ENCODE peak calls at places on chromosomes 16 and 17, in nine cellular contexts. J is HCEC 1CT; N is NCI-H2171 treated with DMSO at 0.1 percent for 48 hours; S is substantia nigra; R is stimulated activated CD8-positive, alpha-beta memory T cell treated with anti-CD3 and anti-CD28 coated beads, Interleukin-4, amount 100 ng/mL, for 1 hour; T is EL; M is cardiac fibroblast; A is germinal center; U is Kasumi-1. Q is an unnamed sample.

GRCh38 chr16:17831330-17831729 is 360.6 kb upstream of the XYLT1 start:
- DNase-seq in S (no peak), U (no peak), A (no peak), N (no peak), T (no peak), J (no peak), M (no peak), R (no peak), Q (no peak)

GRCh38 chr16:83520596-83520995 is 287.2 kb upstream of the HSBP1 start:
- DNase-seq in U (no peak), A (no peak), S (no peak), M (no peak), T (no peak), R (no peak), N (no peak), J (no peak), Q (no peak)

GRCh38 chr16:79328327-79329162 is 272.0 kb downstream of the MAF start:
- DNase-seq in A (no peak), M (no peak), T (no peak), S (no peak), R (no peak), U (no peak), N (peak), J (no peak), Q (peak)

GRCh38 chr17:61251939-61252865 is 147.4 kb upstream of the TBX2 start:
- DNase-seq in R (peak), T (peak), S (peak), N (no peak), M (peak), A (no peak), U (peak), J (peak), Q (peak)

GRCh38 chr16:24253192-24253591 is 2.9 kb upstream of the CACNG3 start:
- DNase-seq in N (peak), U (peak), S (no peak), M (peak), T (peak), J (peak), A (peak), R (no peak), Q (no peak)

GRCh38 chr16:48609453-48610023 is 442 bp downstream of the N4BP1 start:
- DNase-seq in J (peak), A (no peak), N (peak), U (peak), R (no peak), M (peak), T (peak), S (no peak), Q (no peak)

GRCh38 chr17:14699569-14700190 is 398.8 kb downstream of the HS3ST3B1 start:
- DNase-seq in R (no peak), M (no peak), A (no peak), T (no peak), U (no peak), N (no peak), S (no peak), J (no peak), Q (no peak)

GRCh38 chr16:1964046-1964505 is 550 bp downstream of the RPS2 start:
- DNase-seq in U (no peak), J (no peak), R (peak), S (no peak), A (no peak), M (no peak), T (no peak), N (peak), Q (no peak)

GRCh38 chr16:47060596-47060995 is 83.1 kb downstream of the NETO2 start:
- DNase-seq in N (no peak), M (no peak), A (no peak), S (no peak), R (no peak), T (no peak), U (no peak), J (no peak), Q (no peak)

GRCh38 chr16:11047057-11047456 is 102.7 kb downstream of the CLEC16A start:
- DNase-seq in J (peak), T (peak), N (peak), M (peak), A (no peak), R (no peak), S (no peak), U (no peak), Q (no peak)

GRCh38 chr16:84739349-84740124 is 39.7 kb downstream of the USP10 start:
- DNase-seq in A (no peak), R (no peak), N (no peak), T (peak), J (peak), M (peak), U (no peak), S (no peak), Q (no peak)

GRCh38 chr17:44012391-44012790 is 2.4 kb downstream of the TMEM101 start:
- DNase-seq in J (no peak), A (no peak), N (no peak), R (no peak), M (no peak), U (no peak), S (no peak), T (no peak), Q (no peak)

GRCh38 chr17:43410557-43411368 is 12.0 kb downstream of the ARL4D start:
- DNase-seq in R (no peak), A (no peak), N (no peak), S (no peak), U (no peak), T (no peak), J (no peak), M (no peak), Q (no peak)

GRCh38 chr16:4640572-4641305 is 16.1 kb downstream of the MGRN1 start:
- DNase-seq in J (no peak), U (no peak), S (no peak), A (no peak), N (no peak), M (no peak), R (no peak), T (no peak), Q (no peak)

GRCh38 chr17:77404812-77405581 is 264.2 kb downstream of the SEC14L1 start:
- DNase-seq in N (no peak), M (peak), J (peak), A (peak), U (peak), T (peak), R (peak), S (no peak), Q (no peak)

GRCh38 chr16:29906520-29907244 is 6.4 kb downstream of the ASPHD1 start:
- DNase-seq in J (no peak), U (no peak), R (no peak), N (no peak), M (no peak), A (no peak), T (no peak), S (no peak), Q (no peak)

GRCh38 chr17:20063665-20064648 is 54.8 kb downstream of the SPECC1 start:
- DNase-seq in N (peak), M (peak), S (peak), R (no peak), A (no peak), U (peak), J (peak), T (peak), Q (peak)

GRCh38 chr17:66849851-66850580 is 15.1 kb downstream of the CACNG5 start:
- DNase-seq in J (no peak), M (no peak), R (no peak), N (no peak), A (no peak), S (no peak), U (no peak), T (no peak), Q (no peak)

GRCh38 chr17:36592711-36593321 is 1.1 kb downstream of the DHRS11 start:
- DNase-seq in M (no peak), A (no peak), S (no peak), N (no peak), U (no peak), R (no peak), T (no peak), J (no peak), Q (no peak)

GRCh38 chr16:83002351-83003334 is 375.9 kb downstream of the CDH13 start:
- DNase-seq in T (peak), U (no peak), J (peak), M (peak), S (no peak), A (no peak), R (no peak), N (no peak), Q (no peak)

GRCh38 chr17:40335620-40336019 is 26.6 kb downstream of the RARA start:
- DNase-seq in N (no peak), A (no peak), R (no peak), S (no peak), M (no peak), U (no peak), T (no peak), J (no peak), Q (no peak)

GRCh38 chr17:2718150-2718938 is 6.8 kb upstream of the CLUH start:
- DNase-seq in T (peak), A (no peak), U (no peak), S (no peak), J (peak), R (no peak), M (no peak), N (no peak), Q (no peak)

GRCh38 chr16:31351937-31352315 is 3.0 kb upstream of the ITGAX start:
- DNase-seq in R (no peak), M (no peak), U (peak), N (no peak), J (no peak), S (no peak), T (peak), A (no peak), Q (peak)

GRCh38 chr17:59388070-59388556 is 56.7 kb downstream of the YPEL2 start:
- DNase-seq in M (no peak), A (no peak), N (peak), U (no peak), J (no peak), T (no peak), R (no peak), S (no peak), Q (no peak)

GRCh38 chr16:65745-66144 is 6.7 kb downstream of the RHBDF1 start:
- DNase-seq in J (peak), T (peak), N (peak), U (peak), M (peak), A (peak), S (peak), R (peak), Q (no peak)

GRCh38 chr17:65527381-65527780 is 34.1 kb downstream of the AXIN2 start:
- DNase-seq in M (no peak), S (no peak), T (no peak), A (no peak), J (no peak), N (no peak), U (no peak), R (no peak), Q (no peak)

GRCh38 chr16:2473425-2473926 is 1.5 kb upstream of the TBC1D24 start:
- DNase-seq in T (no peak), J (no peak), M (no peak), R (no peak), A (no peak), U (no peak), N (peak), S (no peak), Q (no peak)

GRCh38 chr17:41586863-41587495 is at the start of gene KRT14:
- DNase-seq in N (no peak), T (no peak), R (no peak), J (no peak), U (no peak), M (no peak), S (no peak), A (no peak), Q (no peak)

GRCh38 chr17:4950075-4950756 is 703 bp upstream of the ENO3 start:
- DNase-seq in T (no peak), R (no peak), J (peak), S (no peak), N (peak), M (no peak), U (no peak), A (no peak), Q (no peak)

GRCh38 chr17:41678907-41679739 is 9.6 kb upstream of the EIF1 start:
- DNase-seq in T (peak), J (peak), N (no peak), U (peak), S (no peak), A (no peak), R (no peak), M (peak), Q (peak)